ENCODE peak calls at places on chromosomes 11 and 22, in seven cellular contexts. K, D, R, U, V, A and S are unnamed samples.

GRCh38 chr11:42034821-42035220 is 575.4 kb upstream of the LRRC4C start:
- DNase-seq in V (no peak), R (no peak), D (no peak), A (no peak), K (no peak), U (no peak), S (no peak)

GRCh38 chr22:28921585-28921879 is 38.2 kb downstream of the ZNRF3 start:
- DNase-seq in R (no peak), U (no peak), D (no peak), K (no peak), A (no peak), V (no peak), S (no peak)

GRCh38 chr11:43928721-43929120 is 13.7 kb upstream of the C11orf96 start:
- DNase-seq in A (no peak), U (no peak), R (no peak), D (no peak), K (no peak), V (no peak), S (no peak)

GRCh38 chr11:68436985-68437926 is 23.3 kb upstream of the PPP6R3 start:
- DNase-seq in K (no peak), A (no peak), U (peak), V (no peak), R (peak), D (peak), S (no peak)

GRCh38 chr11:44268073-44268806 is 41.7 kb downstream of the ALX4 start:
- DNase-seq in D (no peak), U (no peak), K (no peak), R (no peak), A (no peak), V (no peak), S (no peak)

GRCh38 chr22:37218771-37219411 is 6.6 kb upstream of the SSTR3 start:
- DNase-seq in U (no peak), K (no peak), A (no peak), D (no peak), V (no peak), R (no peak), S (no peak)

GRCh38 chr11:34869425-34869824 is 46.8 kb downstream of the APIP start:
- DNase-seq in U (no peak), K (no peak), D (no peak), R (no peak), V (no peak), A (peak), S (no peak)

GRCh38 chr11:8384199-8384821 is 120.6 kb upstream of the LMO1 start:
- DNase-seq in R (no peak), K (no peak), V (no peak), U (peak), D (no peak), A (peak), S (peak)

GRCh38 chr11:85776951-85777602 is 33.9 kb downstream of the SYTL2 start:
- DNase-seq in R (no peak), A (no peak), K (no peak), D (no peak), U (no peak), V (no peak), S (no peak)

GRCh38 chr11:111135101-111135500 is 110.4 kb upstream of the POU2AF2 start:
- DNase-seq in V (no peak), U (no peak), R (no peak), D (no peak), A (peak), K (no peak), S (peak)

GRCh38 chr11:69841859-69842698 is 22.9 kb upstream of the FGF3 start:
- DNase-seq in D (no peak), A (peak), K (no peak), U (peak), V (no peak), R (no peak), S (no peak)
- TF ChIP-seq CTCF in D (peak), A (peak), K (peak), U (peak), V (peak), R (peak), S (peak)

DNA sequence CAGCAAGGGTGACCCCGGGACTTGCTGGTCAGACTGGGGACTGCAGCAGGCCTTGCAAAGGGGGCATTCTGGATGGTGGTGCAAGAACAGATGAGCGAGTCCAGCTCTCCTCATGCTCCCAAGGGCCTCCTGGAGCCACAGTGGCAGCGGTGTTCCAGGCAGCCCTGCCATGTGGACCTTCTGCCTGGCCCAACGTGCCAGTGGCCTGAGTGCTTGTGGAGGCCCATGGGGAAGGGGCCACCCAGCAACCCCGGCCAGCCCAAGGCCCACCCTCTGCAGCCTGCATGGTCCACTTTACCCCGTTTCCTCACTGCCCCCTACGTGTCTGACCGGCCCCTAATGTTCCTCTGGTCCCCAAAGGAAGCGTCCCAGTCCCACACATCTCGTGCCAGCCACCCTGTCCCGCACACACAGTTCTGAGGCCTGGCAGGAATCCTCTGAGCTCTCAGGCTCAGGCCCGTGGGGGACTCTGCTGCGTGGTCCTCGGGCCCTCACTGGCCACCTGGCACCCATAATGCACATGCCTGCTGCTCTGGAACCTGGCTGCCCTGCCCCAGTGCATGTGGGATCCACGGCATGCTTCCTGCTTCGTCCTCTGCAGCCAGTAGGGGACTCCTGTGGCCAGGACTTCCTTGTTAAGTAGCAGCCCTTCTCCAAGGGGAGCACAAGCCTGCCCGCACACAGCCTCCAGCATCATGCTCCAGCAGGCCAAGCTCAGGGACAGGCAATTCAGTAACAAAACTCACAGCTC is 85.5 kb downstream of the DGCR2 start:
- DNase-seq in V (no peak), A (peak), D (no peak), U (no peak), K (no peak), R (no peak), S (no peak)
- TF ChIP-seq CTCF in V (no peak), A (peak), D (no peak), U (peak), K (no peak), R (no peak), S (no peak)

DNA sequence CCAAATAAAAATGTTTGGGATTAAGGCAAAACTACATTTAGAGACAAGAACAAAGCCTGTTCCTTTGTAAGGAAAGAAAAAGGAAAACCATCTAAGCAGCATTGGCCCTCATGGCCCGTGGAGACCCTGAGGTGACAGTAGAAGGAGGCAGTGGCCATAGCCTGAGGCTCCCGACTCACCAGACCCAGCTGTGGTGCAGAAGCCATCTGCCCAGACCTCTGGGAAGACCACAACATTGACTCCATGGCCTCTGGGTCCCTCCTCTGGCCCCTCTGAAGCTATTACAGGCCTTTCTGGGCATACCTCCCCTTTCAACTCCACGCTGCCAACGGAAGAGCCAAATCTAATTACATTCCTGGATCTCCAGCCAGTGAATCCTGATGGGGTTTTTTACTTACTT is 6.4 kb downstream of the PRAME start:
- DNase-seq in U (no peak), V (no peak), A (peak), R (no peak), D (no peak), K (no peak), S (no peak)
- TF ChIP-seq CTCF in U (no peak), V (peak), A (peak), R (no peak), D (no peak), K (peak), S (no peak)

GRCh38 chr11:64359712-64360402 is 895 bp downstream of the RPS6KA4 start:
- DNase-seq in V (no peak), U (no peak), D (no peak), A (peak), R (peak), K (no peak), S (no peak)
- TF ChIP-seq CTCF in V (no peak), U (no peak), D (no peak), A (peak), R (no peak), K (no peak), S (no peak)

GRCh38 chr22:38923463-38924196 is 33.8 kb upstream of the APOBEC3A start:
- DNase-seq in A (peak), V (no peak), D (peak), U (peak), R (peak), K (no peak), S (no peak)
- TF ChIP-seq CTCF in A (peak), V (no peak), D (peak), U (peak), R (no peak), K (peak), S (no peak)

DNA sequence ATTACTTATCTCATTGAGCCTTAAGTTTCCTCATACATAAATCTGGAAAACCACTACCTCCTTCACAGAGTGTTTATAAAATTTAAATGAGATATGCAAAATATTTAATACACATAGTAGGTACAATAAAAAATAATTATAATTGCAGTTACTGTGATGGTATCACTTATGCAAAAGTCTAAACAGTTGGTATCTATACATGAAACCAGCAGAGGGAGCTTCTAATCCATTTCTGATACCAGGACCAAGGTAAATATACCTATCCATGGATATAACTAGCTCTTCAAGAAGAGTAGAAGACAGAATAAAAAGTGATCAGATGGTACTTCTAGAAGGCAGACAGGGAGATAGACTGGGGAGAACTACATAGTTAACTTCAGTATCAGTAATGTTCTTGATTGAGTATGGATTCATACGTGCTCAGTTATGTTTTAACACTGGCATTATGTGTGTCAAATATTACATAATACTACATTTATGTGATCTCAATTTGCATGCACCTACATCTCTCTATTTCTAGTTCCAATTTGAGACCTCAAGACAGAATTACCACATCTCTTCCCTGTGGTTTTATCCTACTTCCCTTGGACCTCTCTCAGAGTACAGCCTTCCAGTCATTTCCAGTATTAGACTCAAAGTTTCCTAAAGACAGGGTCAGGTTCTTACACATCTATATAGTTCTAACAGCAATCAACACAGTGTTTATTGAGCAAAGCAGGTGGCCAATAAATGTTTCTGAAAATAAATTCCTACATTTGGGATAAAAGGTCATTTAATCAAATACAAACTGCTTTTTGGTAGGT is 13.7 kb upstream of the TSG101 start:
- DNase-seq in R (no peak), A (peak), D (no peak), U (peak), K (no peak), V (no peak), S (no peak)
- TF ChIP-seq CTCF in R (peak), A (peak), D (peak), U (peak), K (peak), V (peak), S (peak)

DNA sequence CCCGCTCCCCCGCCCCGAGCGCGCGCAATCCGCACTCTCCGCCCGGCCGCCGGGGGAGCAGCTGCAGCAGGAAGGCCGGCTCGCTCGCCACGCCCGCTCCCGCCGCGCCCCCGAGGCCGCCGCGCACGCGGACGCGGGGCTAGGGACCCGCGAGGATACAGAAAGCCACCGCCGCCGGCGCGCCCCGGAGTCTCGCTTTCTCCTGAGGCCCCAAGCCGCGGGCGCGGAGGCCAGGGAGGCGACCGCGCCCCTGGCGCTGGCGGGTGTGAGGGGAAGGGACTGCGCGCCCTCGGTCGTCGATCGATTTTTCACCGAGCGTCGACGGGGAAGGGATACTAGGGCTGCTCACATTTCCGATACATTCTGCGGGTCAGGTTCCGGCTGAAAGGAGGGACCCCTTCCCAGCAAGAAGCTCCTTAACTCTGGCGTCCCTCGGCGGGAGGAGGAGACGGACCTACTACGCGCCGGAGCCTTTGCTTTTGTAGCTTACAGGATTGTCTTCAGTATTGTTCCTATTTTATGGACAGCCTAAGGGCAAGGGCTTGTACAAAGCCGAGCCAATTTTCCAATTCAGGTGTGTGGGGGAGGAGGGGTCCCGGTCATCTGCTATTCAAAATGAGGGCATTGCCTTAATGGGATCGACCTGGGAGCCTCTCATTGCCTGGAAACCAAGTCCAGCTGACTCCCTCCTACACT is 416 bp upstream of the GAB2 start:
- DNase-seq in A (peak), U (peak), D (peak), K (peak), V (peak), R (peak), S (peak)
- TF ChIP-seq CTCF in A (no peak), U (peak), D (peak), K (no peak), V (no peak), R (no peak), S (no peak)